ENCODE peak calls at places on chromosomes 3 and 15, in seven cellular contexts. G, Y, S, Q, F, W and T are unnamed samples.

GRCh38 chr3:185062221-185062620 is 90.6 kb downstream of the C3orf70 start:
- DNase-seq in G (no peak), Y (no peak), S (no peak), Q (no peak), F (no peak), W (no peak), T (no peak)

GRCh38 chr3:106518516-106518915 is 649.7 kb upstream of the CBLB start:
- DNase-seq in G (no peak), Y (no peak), S (no peak), Q (peak; percentile 27), F (no peak), W (no peak), T (no peak)

GRCh38 chr3:187912007-187912406 is 166.7 kb upstream of the BCL6 start:
- DNase-seq in G (no peak), Y (no peak), S (no peak), Q (no peak), F (no peak), W (no peak), T (no peak)

GRCh38 chr15:94610069-94610863 is 378.9 kb downstream of the MCTP2 start:
- DNase-seq in G (no peak), Y (no peak), S (no peak), Q (no peak), F (no peak), W (no peak), T (no peak)

GRCh38 chr3:149267565-149267964 is 45.9 kb upstream of the CP start:
- DNase-seq in G (no peak), Y (no peak), S (no peak), Q (no peak), F (no peak), W (no peak), T (no peak)

GRCh38 chr3:74119221-74119620 is 494.5 kb upstream of the PDZRN3 start:
- DNase-seq in G (no peak), Y (no peak), S (no peak), Q (no peak), F (no peak), W (no peak), T (no peak)

GRCh38 chr15:89002281-89002761 is 85.9 kb upstream of the ABHD2 start:
- DNase-seq in G (peak; percentile 33), Y (no peak), S (no peak), Q (no peak), F (no peak), W (no peak), T (no peak)

GRCh38 chr3:177150970-177151627 is 46.2 kb downstream of the TBL1XR1 start:
- DNase-seq in G (peak; percentile 67), Y (peak; percentile 11), S (no peak), Q (peak; percentile 77), F (no peak), W (no peak), T (no peak)